ENCODE peak calls at places on chromosomes 3 and 15, in ten cellular contexts. U is hepatocyte, B is tibial nerve, A is GM23338, Q is MM.1S, O is HL-60, M is cardiac fibroblast, Y is heart left ventricle, X is HCT116, I is cardiac muscle cell. C is an unnamed sample.
A peak's percentile ranks its signal among the peaks of the same experiment; 100 is the strongest.

GRCh38 chr3:118504906-118505305 is 529.7 kb downstream of the IGSF11 start:
- DNase-seq in U (no peak), B (no peak), A (no peak), Q (no peak), O (no peak), M (no peak), Y (no peak), X (no peak), I (no peak), C (no peak)

GRCh38 chr3:13484861-13485590 is 4.9 kb downstream of the HDAC11 start:
- DNase-seq in U (peak; percentile 87), B (peak; percentile 42), A (no peak), Q (no peak), O (peak; percentile 9), M (peak; percentile 74), Y (peak; percentile 92), X (peak; percentile 52), I (peak; percentile 89), C (peak; percentile 98)

GRCh38 chr3:55180936-55181535 is 253.2 kb upstream of the LRTM1 start:
- DNase-seq in U (peak; percentile 73), B (no peak), A (peak; percentile 74), Q (peak; percentile 57), O (peak; percentile 18), M (peak; percentile 67), Y (no peak), X (no peak), I (peak; percentile 60), C (peak; percentile 26)

GRCh38 chr3:11778248-11778647 is 68.4 kb downstream of the TAMM41 start:
- DNase-seq in U (no peak), B (no peak), A (no peak), Q (no peak), O (no peak), M (no peak), Y (no peak), X (no peak), I (no peak), C (no peak)

GRCh38 chr15:83653639-83654378 is at the start of gene ADAMTSL3:
- DNase-seq in U (peak; percentile 77), B (peak; percentile 59), A (peak; percentile 81), Q (no peak), O (no peak), M (peak; percentile 70), Y (peak; percentile 88), X (no peak), I (peak; percentile 78), C (peak; percentile 89)

GRCh38 chr15:67806539-67806935 is 18.8 kb upstream of the SKOR1 start:
- DNase-seq in U (no peak), B (no peak), A (no peak), Q (no peak), O (no peak), M (no peak), Y (no peak), X (no peak), I (no peak), C (no peak)

GRCh38 chr15:101378879-101379278 is 83.8 kb upstream of the SNRPA1 start:
- DNase-seq in U (no peak), B (no peak), A (no peak), Q (no peak), O (no peak), M (no peak), Y (no peak), X (no peak), I (no peak), C (no peak)

GRCh38 chr3:56838441-56838840 is 36.7 kb upstream of the ARHGEF3 start:
- DNase-seq in U (no peak), B (no peak), A (no peak), Q (no peak), O (no peak), M (no peak), Y (no peak), X (no peak), I (no peak), C (no peak)

GRCh38 chr3:98188553-98188952 is 22.1 kb downstream of the OR5H15 start:
- DNase-seq in U (peak; percentile 8), B (no peak), A (peak; percentile 75), Q (peak; percentile 35), O (peak; percentile 77), M (no peak), Y (no peak), X (peak; percentile 7), I (peak; percentile 1), C (no peak)
- TF ChIP-seq CTCF in U (peak; percentile 33), B (no peak), A (peak; percentile 60), Q (peak; percentile 36), O (peak; percentile 33), M (peak; percentile 17), Y (no peak), X (peak; percentile 40), I (no peak), C (no peak)

DNA sequence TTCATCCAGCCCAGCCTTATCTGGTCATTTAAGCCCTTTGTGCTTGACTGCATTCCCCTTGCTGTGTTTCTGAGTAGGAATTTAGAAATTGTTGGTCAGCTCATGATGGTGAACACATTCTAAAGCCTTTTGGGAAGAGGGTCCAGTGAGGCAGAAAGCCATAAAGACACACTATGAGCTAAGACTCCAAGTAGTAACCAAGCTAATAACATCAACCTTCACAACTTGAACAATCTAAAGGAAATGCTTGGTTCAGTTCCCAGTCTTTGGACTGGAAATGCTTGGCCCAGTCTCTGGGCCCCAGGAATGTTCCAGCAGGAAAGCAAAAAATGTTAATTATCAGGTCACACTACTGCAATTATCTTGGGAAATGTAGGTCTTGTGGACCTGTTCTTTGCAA is 7.7 kb downstream of the PLSCR1 start:
- DNase-seq in U (no peak), B (no peak), A (no peak), Q (no peak), O (no peak), M (peak; percentile 91), Y (no peak), X (no peak), I (no peak), C (no peak)
- H3K4me3 ChIP-seq in U (no peak overlapping the region), B (no peak overlapping the region), A (no peak overlapping the region), Q (no peak overlapping the region), O (no peak overlapping the region), M (no peak overlapping the region), Y (no peak overlapping the region), X (no peak overlapping the region), I (no peak overlapping the region), C (no peak overlapping the region)

DNA sequence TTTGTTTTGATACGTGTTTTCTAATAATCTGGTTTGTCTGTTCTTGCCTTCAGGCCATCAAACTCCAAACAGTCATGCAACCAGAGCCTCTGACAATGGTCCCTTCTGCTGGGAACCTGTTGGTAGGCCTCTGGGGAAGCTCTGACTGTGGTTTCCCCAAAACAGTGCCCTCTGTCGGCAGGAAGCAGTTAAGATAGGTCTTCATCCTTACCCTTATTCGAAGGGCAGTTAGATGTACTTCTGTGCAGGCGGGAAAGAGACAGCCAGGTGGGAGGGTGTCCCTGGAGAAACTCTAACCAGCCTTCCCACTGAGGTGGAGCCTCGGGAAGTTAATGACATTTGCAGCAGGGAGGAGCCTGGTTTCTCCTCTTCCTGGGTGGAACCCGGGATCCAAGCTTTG is 81.6 kb upstream of the CHMP2B start:
- DNase-seq in U (no peak), B (no peak), A (peak; percentile 80), Q (peak; percentile 16), O (peak; percentile 40), M (peak; percentile 27), Y (no peak), X (peak; percentile 42), I (peak; percentile 12), C (no peak)
- TF ChIP-seq CTCF in U (no peak), B (no peak), A (peak; percentile 79), Q (peak; percentile 16), O (peak; percentile 24), M (peak; percentile 47), Y (no peak), X (peak; percentile 58), I (peak; percentile 35), C (no peak)

GRCh38 chr3:43194490-43195115 is 88.7 kb upstream of the POMGNT2 start:
- DNase-seq in U (peak; percentile 48), B (no peak), A (no peak), Q (no peak), O (no peak), M (no peak), Y (no peak), X (no peak), I (no peak), C (no peak)
- H3K4me3 ChIP-seq in U (no peak overlapping the region), B (no peak overlapping the region), A (no peak overlapping the region), Q (no peak overlapping the region), O (no peak overlapping the region), M (no peak overlapping the region), Y (no peak overlapping the region), X (no peak overlapping the region), I (no peak overlapping the region), C (no peak overlapping the region)

DNA sequence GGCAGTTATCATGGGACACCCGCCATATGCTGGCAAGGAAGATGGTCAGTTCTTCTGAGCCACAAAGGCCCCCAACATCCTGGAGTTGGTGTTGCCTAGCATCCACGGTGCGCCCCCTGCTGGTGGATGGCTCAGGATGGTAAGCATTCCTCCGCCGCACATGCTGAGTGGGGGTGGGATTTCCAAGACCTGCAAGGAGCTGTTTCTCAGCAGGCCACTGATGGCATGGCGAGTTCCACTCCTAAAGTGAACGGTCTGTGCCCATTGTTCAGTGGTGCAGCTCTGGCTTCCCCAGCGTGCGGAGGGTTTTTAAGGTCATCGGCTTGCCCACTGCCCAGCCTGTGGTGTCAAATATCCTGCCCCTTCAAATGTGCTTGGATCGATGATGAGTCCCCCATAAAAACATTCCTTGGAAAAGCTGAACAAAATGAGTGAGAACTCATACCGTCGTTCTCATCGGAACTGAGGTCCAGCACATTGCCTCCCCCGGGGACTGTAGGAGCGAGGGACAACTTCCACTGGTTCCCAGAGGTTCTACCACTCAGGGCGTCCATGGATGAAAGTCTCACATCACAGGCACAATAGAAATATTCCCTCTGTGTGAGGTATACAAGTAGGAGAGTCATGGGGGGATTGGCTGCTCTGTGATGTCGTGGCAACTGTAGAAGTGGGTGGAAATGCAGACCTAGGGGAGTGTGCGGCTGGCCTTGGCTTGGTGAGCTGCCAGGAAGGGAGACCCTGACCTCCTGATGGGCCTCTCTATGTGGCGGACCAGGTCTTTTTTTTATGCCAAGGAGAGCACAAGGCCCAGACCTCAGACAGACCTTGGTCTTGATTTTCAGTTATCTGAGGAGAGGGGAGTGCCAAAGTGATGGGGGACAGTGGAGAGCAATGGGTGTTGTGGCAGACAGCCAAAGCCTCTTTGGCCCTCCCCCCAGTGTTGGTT is 102.0 kb downstream of the SNRPN start:
- DNase-seq in U (no peak), B (no peak), A (peak; percentile 47), Q (no peak), O (no peak), M (no peak), Y (no peak), X (no peak), I (no peak), C (no peak)
- TF ChIP-seq CTCF in U (no peak), B (no peak), A (peak; percentile 57), Q (no peak), O (no peak), M (peak; percentile 5), Y (no peak), X (no peak), I (no peak), C (no peak)